ENCODE peak calls at places on chromosomes 13 and 19, in seven cellular contexts. One of them, this sample, is unnamed.
A peak's percentile ranks its signal among the peaks of the same experiment; 100 is the strongest.

GRCh38 chr13:44715287-44716224 is 139.4 kb upstream of the TSC22D1 start:
- DNase-seq in cardiac muscle cell: peak; percentile 37
- DNase-seq in HCT116: no peak
- DNase-seq in BE2C: peak; percentile 61
- DNase-seq in A673: no peak
- DNase-seq in AG09309: peak; percentile 28
- DNase-seq in heart right ventricle: no peak
- DNase-seq in this sample: no peak

GRCh38 chr13:51643114-51643881 is 59.0 kb downstream of the WDFY2 start:
- DNase-seq in A673: peak; percentile 82
- DNase-seq in AG09309: peak; percentile 87
- DNase-seq in heart right ventricle: no peak
- DNase-seq in BE2C: no peak
- DNase-seq in HCT116: no peak
- DNase-seq in cardiac muscle cell: peak; percentile 85
- DNase-seq in this sample: peak; percentile 85

GRCh38 chr19:10114651-10115391 is 3.3 kb downstream of the P2RY11 start:
- DNase-seq in HCT116: no peak
- DNase-seq in AG09309: no peak
- DNase-seq in A673: no peak
- DNase-seq in BE2C: no peak
- DNase-seq in heart right ventricle: no peak
- DNase-seq in cardiac muscle cell: no peak
- DNase-seq in this sample: no peak

GRCh38 chr19:51002542-51003311 is 1.3 kb upstream of the KLK8 start:
- DNase-seq in HCT116: peak; percentile 99
- DNase-seq in BE2C: peak; percentile 57
- DNase-seq in heart right ventricle: no peak
- DNase-seq in AG09309: no peak
- DNase-seq in A673: peak; percentile 61
- DNase-seq in cardiac muscle cell: peak; percentile 17
- DNase-seq in this sample: no peak

GRCh38 chr13:77779461-77780272 is 82.2 kb downstream of the SLAIN1 start:
- DNase-seq in AG09309: peak; percentile 13
- DNase-seq in heart right ventricle: peak; percentile 59
- DNase-seq in BE2C: peak; percentile 24
- DNase-seq in HCT116: peak; percentile 18
- DNase-seq in cardiac muscle cell: peak; percentile 87
- DNase-seq in A673: peak; percentile 78
- DNase-seq in this sample: peak; percentile 5

GRCh38 chr13:32010137-32010536 is 21.4 kb upstream of the FRY start:
- DNase-seq in AG09309: no peak
- DNase-seq in HCT116: no peak
- DNase-seq in BE2C: no peak
- DNase-seq in heart right ventricle: no peak
- DNase-seq in cardiac muscle cell: no peak
- DNase-seq in A673: no peak
- DNase-seq in this sample: no peak

GRCh38 chr13:98366959-98367358 is 189.9 kb upstream of the RNF113B start:
- DNase-seq in HCT116: no peak
- DNase-seq in A673: no peak
- DNase-seq in AG09309: no peak
- DNase-seq in BE2C: no peak
- DNase-seq in cardiac muscle cell: no peak
- DNase-seq in heart right ventricle: no peak
- DNase-seq in this sample: no peak

GRCh38 chr13:108993346-108993745 is 363.9 kb downstream of the MYO16 start:
- DNase-seq in BE2C: no peak
- DNase-seq in cardiac muscle cell: peak; percentile 3
- DNase-seq in HCT116: no peak
- DNase-seq in A673: no peak
- DNase-seq in heart right ventricle: no peak
- DNase-seq in AG09309: peak; percentile 4
- DNase-seq in this sample: no peak

GRCh38 chr13:111302045-111302722 is 18.3 kb upstream of the TEX29 start:
- DNase-seq in A673: no peak
- DNase-seq in cardiac muscle cell: no peak
- DNase-seq in AG09309: no peak
- DNase-seq in heart right ventricle: no peak
- DNase-seq in BE2C: no peak
- DNase-seq in HCT116: no peak
- DNase-seq in this sample: no peak

GRCh38 chr13:98214008-98214643 is 37.1 kb upstream of the RNF113B start:
- DNase-seq in HCT116: no peak
- DNase-seq in A673: peak; percentile 85
- DNase-seq in AG09309: no peak
- DNase-seq in cardiac muscle cell: peak; percentile 56
- DNase-seq in BE2C: peak; percentile 48
- DNase-seq in heart right ventricle: peak; percentile 26
- DNase-seq in this sample: peak; percentile 81

GRCh38 chr13:109204657-109205056 is 575.2 kb downstream of the MYO16 start:
- DNase-seq in heart right ventricle: no peak
- DNase-seq in HCT116: no peak
- DNase-seq in BE2C: no peak
- DNase-seq in A673: no peak
- DNase-seq in AG09309: no peak
- DNase-seq in cardiac muscle cell: no peak
- DNase-seq in this sample: no peak

GRCh38 chr19:47461876-47462275 is 9.8 kb downstream of the SLC8A2 start:
- DNase-seq in AG09309: no peak
- DNase-seq in cardiac muscle cell: no peak
- DNase-seq in HCT116: no peak
- DNase-seq in A673: no peak
- DNase-seq in heart right ventricle: no peak
- DNase-seq in BE2C: no peak
- DNase-seq in this sample: no peak

GRCh38 chr19:54421169-54421516 is 5.9 kb downstream of the TTYH1 start:
- DNase-seq in A673: no peak
- DNase-seq in BE2C: no peak
- DNase-seq in cardiac muscle cell: no peak
- DNase-seq in HCT116: no peak
- DNase-seq in heart right ventricle: no peak
- DNase-seq in AG09309: no peak
- DNase-seq in this sample: no peak

GRCh38 chr13:104831823-104832222 is 1703.6 kb downstream of the EFNB2 start:
- DNase-seq in heart right ventricle: no peak
- DNase-seq in A673: no peak
- DNase-seq in BE2C: no peak
- DNase-seq in cardiac muscle cell: no peak
- DNase-seq in HCT116: no peak
- DNase-seq in AG09309: no peak
- DNase-seq in this sample: no peak

DNA sequence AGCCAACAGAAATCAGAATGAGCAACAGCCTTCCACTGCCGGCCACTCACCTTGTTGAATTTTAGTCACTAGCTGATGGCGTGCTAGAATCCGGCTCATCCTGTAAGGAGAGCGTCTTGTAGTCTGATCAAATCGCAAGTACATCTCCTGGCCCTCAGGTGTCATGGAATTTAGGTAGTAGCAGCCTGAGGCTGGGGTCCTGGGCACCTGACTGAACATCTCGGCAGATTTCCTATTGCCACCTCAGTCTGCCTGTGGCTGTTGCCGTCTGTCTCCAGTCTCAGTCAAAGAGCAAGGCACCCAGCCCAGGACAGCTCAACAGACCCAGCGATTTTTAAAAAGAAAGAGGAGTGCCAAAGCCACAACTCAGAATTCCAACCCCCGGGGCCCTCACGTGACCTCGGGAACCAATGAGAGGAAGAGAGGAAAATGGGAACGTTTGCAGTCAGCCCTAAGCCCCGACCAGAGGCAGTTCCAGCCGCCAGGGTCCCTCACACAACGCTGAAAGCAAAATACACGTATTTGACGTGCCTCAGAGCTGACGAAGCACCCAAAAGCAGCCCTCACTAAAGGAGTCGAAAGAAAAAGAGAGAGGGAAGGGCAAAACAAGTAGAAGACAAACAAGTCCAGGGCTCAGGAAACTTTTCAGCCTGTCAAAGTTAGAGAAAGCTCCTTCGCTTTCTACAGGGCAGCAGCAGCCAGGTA is at the start of gene STARD13:
- DNase-seq in cardiac muscle cell: peak; percentile 98
- DNase-seq in A673: peak; percentile 98
- DNase-seq in heart right ventricle: peak; percentile 97
- DNase-seq in HCT116: peak; percentile 59
- DNase-seq in AG09309: peak; percentile 93
- DNase-seq in BE2C: peak; percentile 87
- DNase-seq in this sample: peak; percentile 92
- TF ChIP-seq CTCF in cardiac muscle cell: peak; percentile 51
- TF ChIP-seq CTCF in A673: peak; percentile 53
- TF ChIP-seq CTCF in heart right ventricle: peak; percentile 68
- TF ChIP-seq CTCF in HCT116: peak; percentile 41
- TF ChIP-seq CTCF in AG09309: peak; percentile 46
- TF ChIP-seq CTCF in BE2C: peak; percentile 43
- TF ChIP-seq CTCF in this sample: peak; percentile 60

GRCh38 chr13:89115307-89115706 is 1444.1 kb downstream of the SLITRK5 start:
- DNase-seq in HCT116: no peak
- DNase-seq in BE2C: no peak
- DNase-seq in cardiac muscle cell: no peak
- DNase-seq in AG09309: no peak
- DNase-seq in heart right ventricle: no peak
- DNase-seq in A673: peak; percentile 2
- DNase-seq in this sample: no peak

DNA sequence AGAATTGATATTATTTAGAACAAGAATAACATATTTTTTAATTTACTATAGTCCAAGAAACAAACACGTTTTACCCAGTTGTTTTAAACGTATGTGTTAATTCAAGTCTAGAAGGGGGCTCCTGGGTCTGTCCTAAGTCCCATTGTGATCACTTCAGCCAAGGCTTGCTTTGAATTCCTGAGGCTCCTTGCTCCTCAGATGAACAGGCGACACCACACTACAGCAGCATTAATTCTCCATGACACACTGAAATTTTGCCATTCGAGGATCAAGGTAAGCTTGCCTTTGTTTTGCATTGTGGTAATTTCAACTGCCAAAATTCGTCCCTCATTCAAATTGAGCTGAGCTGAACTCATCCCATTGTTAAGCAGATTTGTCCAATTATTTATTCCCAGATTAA is 1442.6 kb downstream of the SLITRK5 start:
- DNase-seq in cardiac muscle cell: no peak
- DNase-seq in A673: no peak
- DNase-seq in BE2C: no peak
- DNase-seq in HCT116: no peak
- DNase-seq in AG09309: no peak
- DNase-seq in heart right ventricle: no peak
- DNase-seq in this sample: no peak
- TF ChIP-seq CTCF in cardiac muscle cell: no peak
- TF ChIP-seq CTCF in A673: no peak
- TF ChIP-seq CTCF in BE2C: no peak
- TF ChIP-seq CTCF in HCT116: no peak
- TF ChIP-seq CTCF in AG09309: no peak
- TF ChIP-seq CTCF in heart right ventricle: no peak
- TF ChIP-seq CTCF in this sample: no peak

GRCh38 chr19:4318460-4318859 is 14.1 kb downstream of the FSD1 start:
- DNase-seq in heart right ventricle: no peak
- DNase-seq in AG09309: no peak
- DNase-seq in cardiac muscle cell: no peak
- DNase-seq in HCT116: no peak
- DNase-seq in BE2C: no peak
- DNase-seq in A673: no peak
- DNase-seq in this sample: no peak

GRCh38 chr19:4319067-4319718 is 14.8 kb downstream of the FSD1 start:
- DNase-seq in HCT116: no peak
- DNase-seq in cardiac muscle cell: no peak
- DNase-seq in AG09309: no peak
- DNase-seq in BE2C: no peak
- DNase-seq in A673: no peak
- DNase-seq in heart right ventricle: no peak
- DNase-seq in this sample: no peak

GRCh38 chr19:4322942-4323665 is 15.5 kb downstream of the STAP2 start:
- DNase-seq in cardiac muscle cell: no peak
- DNase-seq in AG09309: no peak
- DNase-seq in BE2C: no peak
- DNase-seq in heart right ventricle: no peak
- DNase-seq in A673: no peak
- DNase-seq in HCT116: no peak
- DNase-seq in this sample: no peak

GRCh38 chr19:4323692-4324091 is 14.9 kb downstream of the STAP2 start:
- DNase-seq in heart right ventricle: no peak
- DNase-seq in HCT116: no peak
- DNase-seq in AG09309: no peak
- DNase-seq in cardiac muscle cell: no peak
- DNase-seq in BE2C: no peak
- DNase-seq in A673: no peak
- DNase-seq in this sample: no peak

GRCh38 chr19:4320419-4320818 is 16.0 kb downstream of the FSD1 start:
- DNase-seq in AG09309: no peak
- DNase-seq in BE2C: no peak
- DNase-seq in A673: no peak
- DNase-seq in cardiac muscle cell: no peak
- DNase-seq in HCT116: no peak
- DNase-seq in heart right ventricle: no peak
- DNase-seq in this sample: no peak
- TF ChIP-seq CTCF in AG09309: no peak
- TF ChIP-seq CTCF in BE2C: no peak
- TF ChIP-seq CTCF in A673: no peak
- TF ChIP-seq CTCF in cardiac muscle cell: no peak
- TF ChIP-seq CTCF in HCT116: no peak
- TF ChIP-seq CTCF in heart right ventricle: no peak
- TF ChIP-seq CTCF in this sample: no peak

GRCh38 chr13:35714588-35714987 is 238.1 kb upstream of the MAB21L1 start:
- DNase-seq in A673: no peak
- DNase-seq in cardiac muscle cell: no peak
- DNase-seq in HCT116: no peak
- DNase-seq in BE2C: peak; percentile 85
- DNase-seq in AG09309: no peak
- DNase-seq in heart right ventricle: no peak
- DNase-seq in this sample: no peak

GRCh38 chr13:35711909-35712308 is 235.4 kb upstream of the MAB21L1 start:
- DNase-seq in BE2C: no peak
- DNase-seq in A673: no peak
- DNase-seq in AG09309: no peak
- DNase-seq in HCT116: no peak
- DNase-seq in cardiac muscle cell: no peak
- DNase-seq in heart right ventricle: no peak
- DNase-seq in this sample: no peak

GRCh38 chr13:35716186-35716585 is 239.7 kb upstream of the MAB21L1 start:
- DNase-seq in A673: no peak
- DNase-seq in AG09309: no peak
- DNase-seq in HCT116: no peak
- DNase-seq in cardiac muscle cell: peak; percentile 51
- DNase-seq in BE2C: no peak
- DNase-seq in heart right ventricle: no peak
- DNase-seq in this sample: no peak

GRCh38 chr13:35714096-35714495 is 237.6 kb upstream of the MAB21L1 start:
- DNase-seq in HCT116: no peak
- DNase-seq in BE2C: peak; percentile 56
- DNase-seq in A673: no peak
- DNase-seq in cardiac muscle cell: no peak
- DNase-seq in heart right ventricle: no peak
- DNase-seq in AG09309: no peak
- DNase-seq in this sample: no peak

GRCh38 chr13:35712907-35713685 is 236.6 kb upstream of the MAB21L1 start:
- DNase-seq in AG09309: peak; percentile 70
- DNase-seq in A673: peak; percentile 34
- DNase-seq in heart right ventricle: no peak
- DNase-seq in BE2C: no peak
- DNase-seq in HCT116: no peak
- DNase-seq in cardiac muscle cell: peak; percentile 16
- DNase-seq in this sample: peak; percentile 96
- TF ChIP-seq CTCF in AG09309: no peak
- TF ChIP-seq CTCF in A673: no peak
- TF ChIP-seq CTCF in heart right ventricle: no peak
- TF ChIP-seq CTCF in BE2C: no peak
- TF ChIP-seq CTCF in HCT116: no peak
- TF ChIP-seq CTCF in cardiac muscle cell: no peak
- TF ChIP-seq CTCF in this sample: no peak

This sample was measured in BJ.